ENCODE peak calls at places on chromosomes 16 and 17, in seven cellular contexts. N, F, U, T, A, K and H are unnamed samples.

GRCh38 chr16:35306915-35307314 is 1847.5 kb downstream of the TP53TG3F start:
- DNase-seq in N (peak), F (no peak), U (no peak), T (no peak), A (no peak), K (no peak), H (peak)

GRCh38 chr16:85306071-85306792 is 194.0 kb upstream of the CIBAR2 start:
- DNase-seq in N (peak), F (peak), U (peak), T (no peak), A (peak), K (peak), H (peak)

GRCh38 chr16:52561910-52562741 is 15.2 kb upstream of the TOX3 start:
- DNase-seq in N (no peak), F (no peak), U (no peak), T (no peak), A (peak), K (no peak), H (no peak)

GRCh38 chr16:63617990-63618763 is 1503.7 kb downstream of the CDH11 start:
- DNase-seq in N (peak), F (no peak), U (no peak), T (no peak), A (peak), K (no peak), H (no peak)

GRCh38 chr16:17056666-17057065 is 414.1 kb downstream of the XYLT1 start:
- DNase-seq in N (no peak), F (no peak), U (no peak), T (no peak), A (no peak), K (no peak), H (no peak)

GRCh38 chr17:50893183-50893993 is 27.2 kb upstream of the TOB1 start:
- DNase-seq in N (peak), F (no peak), U (peak), T (no peak), A (peak), K (no peak), H (peak)

GRCh38 chr17:8837438-8838075 is 29.9 kb downstream of the PIK3R6 start:
- DNase-seq in N (no peak), F (no peak), U (no peak), T (no peak), A (no peak), K (no peak), H (peak)

GRCh38 chr17:28747801-28748750 is 4.3 kb downstream of the TRAF4 start:
- DNase-seq in N (no peak), F (no peak), U (no peak), T (no peak), A (no peak), K (no peak), H (no peak)

GRCh38 chr17:7308625-7309433 is 1.4 kb downstream of the EIF5A start:
- DNase-seq in N (peak), F (peak), U (peak), T (no peak), A (peak), K (peak), H (peak)

GRCh38 chr16:10949424-10949970 is 5.1 kb downstream of the CLEC16A start:
- DNase-seq in N (peak), F (peak), U (peak), T (no peak), A (no peak), K (no peak), H (peak)

GRCh38 chr17:54919456-54919855 is 18.8 kb downstream of the TOM1L1 start:
- DNase-seq in N (no peak), F (no peak), U (no peak), T (no peak), A (no peak), K (no peak), H (no peak)

GRCh38 chr17:40015005-40015997 is at the start of gene CSF3:
- DNase-seq in N (peak), F (no peak), U (no peak), T (no peak), A (no peak), K (no peak), H (peak)

GRCh38 chr16:28039493-28039892 is 24.0 kb downstream of the GSG1L start:
- DNase-seq in N (no peak), F (no peak), U (no peak), T (no peak), A (no peak), K (no peak), H (no peak)

GRCh38 chr17:44203731-44204452 is 4.2 kb upstream of the ATXN7L3 start:
- DNase-seq in N (peak), F (peak), U (peak), T (no peak), A (no peak), K (peak), H (peak)

GRCh38 chr17:18377437-18378204 is at the start of gene EVPLL:
- DNase-seq in N (peak), F (no peak), U (peak), T (no peak), A (peak), K (peak), H (peak)

GRCh38 chr17:16954541-16954940 is 17.4 kb downstream of the TNFRSF13B start:
- DNase-seq in N (no peak), F (no peak), U (no peak), T (no peak), A (no peak), K (no peak), H (no peak)

GRCh38 chr17:51770031-51770759 is 388.3 kb downstream of the CA10 start:
- DNase-seq in N (peak), F (no peak), U (no peak), T (no peak), A (no peak), K (no peak), H (peak)

GRCh38 chr16:57273359-57273758 is 11.1 kb downstream of the PLLP start:
- DNase-seq in N (no peak), F (no peak), U (no peak), T (no peak), A (no peak), K (no peak), H (no peak)

GRCh38 chr16:25464058-25464457 is 206.4 kb upstream of the ZKSCAN2 start:
- DNase-seq in N (no peak), F (no peak), U (no peak), T (no peak), A (no peak), K (no peak), H (no peak)

GRCh38 chr17:44066204-44066930 is at the start of gene LSM12:
- DNase-seq in N (peak), F (peak), U (peak), T (peak), A (peak), K (peak), H (peak)

GRCh38 chr17:66652840-66653507 is 181.9 kb upstream of the CACNG5 start:
- DNase-seq in N (peak), F (peak), U (no peak), T (no peak), A (no peak), K (no peak), H (peak)

GRCh38 chr17:55458977-55459376 is 37.3 kb upstream of the MMD start:
- DNase-seq in N (peak), F (peak), U (no peak), T (no peak), A (no peak), K (no peak), H (peak)

GRCh38 chr16:30904114-30904780 is 7.8 kb downstream of the CTF1 start:
- DNase-seq in N (no peak), F (no peak), U (peak), T (no peak), A (no peak), K (no peak), H (no peak)

GRCh38 chr17:83081561-83082201 is 2.3 kb downstream of the METRNL start:
- DNase-seq in N (no peak), F (no peak), U (peak), T (no peak), A (peak), K (no peak), H (no peak)

GRCh38 chr16:4140652-4141051 is 24.4 kb upstream of the ADCY9 start:
- DNase-seq in N (peak), F (no peak), U (no peak), T (no peak), A (no peak), K (peak), H (peak)

GRCh38 chr16:27818231-27818630 is 245.3 kb downstream of the GSG1L start:
- DNase-seq in N (no peak), F (no peak), U (no peak), T (no peak), A (no peak), K (no peak), H (no peak)

GRCh38 chr16:25690563-25691143 is 1.1 kb upstream of the HS3ST4 start:
- DNase-seq in N (no peak), F (no peak), U (no peak), T (no peak), A (no peak), K (no peak), H (no peak)

GRCh38 chr17:82520041-82520910 is 744 bp downstream of the FOXK2 start:
- DNase-seq in N (peak), F (peak), U (peak), T (no peak), A (no peak), K (peak), H (peak)

GRCh38 chr17:49498037-49498615 is 3.0 kb downstream of the NGFR start:
- DNase-seq in N (no peak), F (no peak), U (no peak), T (no peak), A (no peak), K (no peak), H (no peak)

GRCh38 chr16:21260870-21261791 is 17.0 kb downstream of the CRYM start:
- DNase-seq in N (peak), F (no peak), U (no peak), T (no peak), A (peak), K (peak), H (peak)

GRCh38 chr16:3548859-3549258 is 28.3 kb downstream of the NLRC3 start:
- DNase-seq in N (no peak), F (no peak), U (no peak), T (no peak), A (no peak), K (no peak), H (no peak)

GRCh38 chr16:11328172-11329079 is 16.8 kb upstream of the RMI2 start:
- DNase-seq in N (peak), F (peak), U (peak), T (no peak), A (peak), K (no peak), H (peak)

GRCh38 chr17:40319651-40320550 is 10.9 kb downstream of the RARA start:
- DNase-seq in N (no peak), F (peak), U (no peak), T (no peak), A (no peak), K (peak), H (no peak)

GRCh38 chr16:63789603-63790002 is 1332.3 kb downstream of the CDH11 start:
- DNase-seq in N (peak), F (no peak), U (no peak), T (no peak), A (no peak), K (no peak), H (no peak)

GRCh38 chr16:4664538-4665418 is 28.6 kb upstream of the NUDT16L1 start:
- DNase-seq in N (peak), F (peak), U (peak), T (no peak), A (peak), K (no peak), H (peak)

GRCh38 chr16:11774065-11774626 is 22.9 kb downstream of the ZC3H7A start:
- DNase-seq in N (no peak), F (no peak), U (no peak), T (no peak), A (no peak), K (no peak), H (no peak)

GRCh38 chr16:11251525-11252481 is 4.2 kb downstream of the SOCS1 start:
- DNase-seq in N (peak), F (peak), U (peak), T (no peak), A (peak), K (peak), H (no peak)

GRCh38 chr17:66431910-66432309 is 129.5 kb downstream of the PRKCA start:
- DNase-seq in N (peak), F (no peak), U (no peak), T (no peak), A (no peak), K (no peak), H (peak)

GRCh38 chr16:1678500-1679098 is 520 bp downstream of the JPT2 start:
- DNase-seq in N (peak), F (peak), U (no peak), T (no peak), A (peak), K (no peak), H (peak)